ENCODE peak calls at places on chromosomes 6 and 20, in four cellular contexts. X is NCI-H2029 treated with DMSO at 0.1 percent for 48 hours, G is nucleus accumbens, O is left lung. I is an unnamed sample.

GRCh38 chr20:50445367-50446151 is 64.6 kb upstream of the PTPN1 start:
- DNase-seq in X (no peak), G (no peak), O (no peak), I (no peak)

GRCh38 chr6:45590225-45590624 is 212.5 kb upstream of the SUPT3H start:
- DNase-seq in X (no peak), G (no peak), O (no peak), I (no peak)

GRCh38 chr6:111743859-111744692 is 129.2 kb downstream of the FYN start:
- DNase-seq in X (no peak), G (peak; percentile 37), O (no peak), I (peak; percentile 50)

GRCh38 chr6:27133281-27134227 is 113.9 kb upstream of the PRSS16 start:
- DNase-seq in X (peak; percentile 35), G (peak; percentile 56), O (peak; percentile 90), I (no peak)

GRCh38 chr6:122839477-122839876 is 50.4 kb downstream of the SMPDL3A start:
- DNase-seq in X (peak; percentile 88), G (peak; percentile 19), O (no peak), I (peak; percentile 3)

GRCh38 chr20:51091564-51092195 is 68.8 kb upstream of the KCNG1 start:
- DNase-seq in X (no peak), G (peak; percentile 6), O (no peak), I (no peak)

GRCh38 chr20:38747495-38748096 is 664 bp upstream of the ACTR5 start:
- DNase-seq in X (no peak), G (no peak), O (no peak), I (no peak)

GRCh38 chr6:93849857-93850256 is 430.5 kb upstream of the EPHA7 start:
- DNase-seq in X (no peak), G (no peak), O (no peak), I (no peak)

GRCh38 chr6:134424795-134425163 is 106.9 kb upstream of the SGK1 start:
- DNase-seq in X (no peak), G (no peak), O (no peak), I (no peak)

GRCh38 chr6:168128006-168128630 is 49.1 kb upstream of the FRMD1 start:
- DNase-seq in X (no peak), G (no peak), O (no peak), I (no peak)

GRCh38 chr6:12163149-12163548 is 127.0 kb upstream of the EDN1 start:
- DNase-seq in X (no peak), G (no peak), O (no peak), I (no peak)

GRCh38 chr6:45327956-45328522 is at the start of gene RUNX2:
- DNase-seq in X (peak; percentile 24), G (no peak), O (no peak), I (no peak)

GRCh38 chr6:109257494-109257893 is 124.8 kb downstream of the CD164 start:
- DNase-seq in X (no peak), G (no peak), O (no peak), I (no peak)

GRCh38 chr6:84350397-84350796 is 123.0 kb upstream of the CEP162 start:
- DNase-seq in X (no peak), G (no peak), O (no peak), I (no peak)

GRCh38 chr6:87944541-87944954 is 103.1 kb upstream of the SPACA1 start:
- DNase-seq in X (no peak), G (no peak), O (no peak), I (no peak)

GRCh38 chr6:112087916-112088315 is 525 bp downstream of the FAM229B start:
- DNase-seq in X (no peak), G (no peak), O (no peak), I (no peak)

GRCh38 chr20:62355527-62356142 is 11.5 kb downstream of the LAMA5 start:
- DNase-seq in X (peak; percentile 15), G (no peak), O (peak; percentile 65), I (no peak)

GRCh38 chr6:119541132-119541905 is 191.8 kb upstream of the MAN1A1 start:
- DNase-seq in X (no peak), G (no peak), O (no peak), I (no peak)

GRCh38 chr6:34234667-34235604 is 1.7 kb upstream of the HMGA1 start:
- DNase-seq in X (no peak), G (no peak), O (peak; percentile 85), I (no peak)

GRCh38 chr20:35121186-35121585 is 25.9 kb downstream of the EDEM2 start:
- DNase-seq in X (no peak), G (no peak), O (no peak), I (no peak)

GRCh38 chr6:17490724-17491123 is 97.3 kb downstream of the CAP2 start:
- DNase-seq in X (no peak), G (no peak), O (no peak), I (no peak)

GRCh38 chr6:2021713-2022125 is 223.7 kb downstream of the GMDS start:
- DNase-seq in X (peak; percentile 96), G (peak; percentile 3), O (no peak), I (no peak)

GRCh38 chr6:13375360-13375878 is 47.1 kb upstream of the TBC1D7 start:
- DNase-seq in X (no peak), G (no peak), O (no peak), I (no peak)

GRCh38 chr6:159941286-159942113 is 27.4 kb upstream of the IGF2R start:
- DNase-seq in X (no peak), G (no peak), O (no peak), I (no peak)

GRCh38 chr20:36271639-36272546 is 34.2 kb upstream of the DLGAP4 start:
- DNase-seq in X (no peak), G (no peak), O (no peak), I (no peak)

GRCh38 chr20:59955131-59955796 is 3.0 kb upstream of the CDH26 start:
- DNase-seq in X (no peak), G (no peak), O (no peak), I (no peak)

GRCh38 chr6:164025180-164025579 is 610.7 kb downstream of the QKI start:
- DNase-seq in X (no peak), G (no peak), O (no peak), I (no peak)

GRCh38 chr20:15965165-15965564 is 608.1 kb downstream of the KIF16B start:
- DNase-seq in X (no peak), G (no peak), O (no peak), I (no peak)

GRCh38 chr6:79469381-79470246 is 67.6 kb downstream of the LCA5 start:
- DNase-seq in X (no peak), G (no peak), O (no peak), I (no peak)

GRCh38 chr6:135801755-135802154 is 49.7 kb upstream of the PDE7B start:
- DNase-seq in X (no peak), G (no peak), O (no peak), I (no peak)

GRCh38 chr6:343960-344815 is 47.4 kb upstream of the IRF4 start:
- DNase-seq in X (no peak), G (no peak), O (no peak), I (no peak)

GRCh38 chr6:3227363-3228045 is at the start of gene TUBB2B:
- DNase-seq in X (peak; percentile 94), G (peak; percentile 80), O (peak; percentile 71), I (no peak)

GRCh38 chr6:41780623-41781301 is at the start of gene PRICKLE4:
- DNase-seq in X (peak; percentile 69), G (no peak), O (peak; percentile 86), I (no peak)

GRCh38 chr6:157059781-157060180 is 263.5 kb downstream of the TMEM242 start:
- DNase-seq in X (peak; percentile 58), G (no peak), O (no peak), I (no peak)

GRCh38 chr6:42443312-42444075 is 8.2 kb downstream of the TRERF1 start:
- DNase-seq in X (no peak), G (no peak), O (no peak), I (no peak)

GRCh38 chr20:64237316-64237715 is 18.2 kb upstream of the PCMTD2 start:
- DNase-seq in X (no peak), G (no peak), O (no peak), I (no peak)